ENCODE peak calls at places on chromosome 3, in four cellular contexts. One of them, this sample, is unnamed.

GRCh38 chr3:161508852-161509477 is 12.4 kb downstream of the OTOL1 start:
- DNase-seq in GM19239: no peak
- DNase-seq in stimulated activated naive B cell treated with anti-CD40 and anti-IgM and Interleukin-4, amounts not matched to agents 10 μg/mL and 1 μg/mL and 100 μg/mL, for 72 hours: no peak
- DNase-seq in frontal cortex: no peak
- DNase-seq in this sample: peak

GRCh38 chr3:163878396-163878795 is 1199.9 kb downstream of the SI start:
- DNase-seq in GM19239: no peak
- DNase-seq in stimulated activated naive B cell treated with anti-CD40 and anti-IgM and Interleukin-4, amounts not matched to agents 10 μg/mL and 1 μg/mL and 100 μg/mL, for 72 hours: no peak
- DNase-seq in frontal cortex: no peak
- DNase-seq in this sample: no peak

GRCh38 chr3:37338500-37338899 is 164.1 kb upstream of the LRRFIP2 start:
- DNase-seq in GM19239: no peak
- DNase-seq in stimulated activated naive B cell treated with anti-CD40 and anti-IgM and Interleukin-4, amounts not matched to agents 10 μg/mL and 1 μg/mL and 100 μg/mL, for 72 hours: no peak
- DNase-seq in frontal cortex: no peak
- DNase-seq in this sample: no peak

GRCh38 chr3:10505050-10505790 is at the start of gene ATP2B2:
- DNase-seq in GM19239: no peak
- DNase-seq in stimulated activated naive B cell treated with anti-CD40 and anti-IgM and Interleukin-4, amounts not matched to agents 10 μg/mL and 1 μg/mL and 100 μg/mL, for 72 hours: no peak
- DNase-seq in frontal cortex: peak
- DNase-seq in this sample: no peak

GRCh38 chr3:126472277-126473006 is 3.2 kb downstream of the ZXDC start:
- DNase-seq in GM19239: no peak
- DNase-seq in stimulated activated naive B cell treated with anti-CD40 and anti-IgM and Interleukin-4, amounts not matched to agents 10 μg/mL and 1 μg/mL and 100 μg/mL, for 72 hours: no peak
- DNase-seq in frontal cortex: peak
- DNase-seq in this sample: peak

GRCh38 chr3:30544811-30545210 is 61.6 kb upstream of the TGFBR2 start:
- DNase-seq in GM19239: no peak
- DNase-seq in stimulated activated naive B cell treated with anti-CD40 and anti-IgM and Interleukin-4, amounts not matched to agents 10 μg/mL and 1 μg/mL and 100 μg/mL, for 72 hours: no peak
- DNase-seq in frontal cortex: no peak
- DNase-seq in this sample: peak

GRCh38 chr3:29247088-29247745 is 33.7 kb upstream of the RBMS3 start:
- DNase-seq in GM19239: no peak
- DNase-seq in stimulated activated naive B cell treated with anti-CD40 and anti-IgM and Interleukin-4, amounts not matched to agents 10 μg/mL and 1 μg/mL and 100 μg/mL, for 72 hours: no peak
- DNase-seq in frontal cortex: no peak
- DNase-seq in this sample: no peak

GRCh38 chr3:42376397-42376798 is 34.0 kb downstream of the LYZL4 start:
- DNase-seq in GM19239: no peak
- DNase-seq in stimulated activated naive B cell treated with anti-CD40 and anti-IgM and Interleukin-4, amounts not matched to agents 10 μg/mL and 1 μg/mL and 100 μg/mL, for 72 hours: peak
- DNase-seq in frontal cortex: no peak
- DNase-seq in this sample: peak

GRCh38 chr3:141228385-141228784 is 3.2 kb upstream of the PXYLP1 start:
- DNase-seq in GM19239: no peak
- DNase-seq in stimulated activated naive B cell treated with anti-CD40 and anti-IgM and Interleukin-4, amounts not matched to agents 10 μg/mL and 1 μg/mL and 100 μg/mL, for 72 hours: no peak
- DNase-seq in frontal cortex: no peak
- DNase-seq in this sample: no peak

GRCh38 chr3:123586966-123587365 is 2.1 kb upstream of the HACD2 start:
- DNase-seq in GM19239: no peak
- DNase-seq in stimulated activated naive B cell treated with anti-CD40 and anti-IgM and Interleukin-4, amounts not matched to agents 10 μg/mL and 1 μg/mL and 100 μg/mL, for 72 hours: no peak
- DNase-seq in frontal cortex: no peak
- DNase-seq in this sample: no peak

GRCh38 chr3:13461169-13462124 is 18.7 kb upstream of the HDAC11 start:
- DNase-seq in GM19239: peak
- DNase-seq in stimulated activated naive B cell treated with anti-CD40 and anti-IgM and Interleukin-4, amounts not matched to agents 10 μg/mL and 1 μg/mL and 100 μg/mL, for 72 hours: peak
- DNase-seq in frontal cortex: no peak
- DNase-seq in this sample: no peak

GRCh38 chr3:52495096-52495495 is at the start of gene STAB1:
- DNase-seq in GM19239: no peak
- DNase-seq in stimulated activated naive B cell treated with anti-CD40 and anti-IgM and Interleukin-4, amounts not matched to agents 10 μg/mL and 1 μg/mL and 100 μg/mL, for 72 hours: no peak
- DNase-seq in frontal cortex: no peak
- DNase-seq in this sample: no peak

GRCh38 chr3:57029924-57030323 is 30.5 kb upstream of the SPATA12 start:
- DNase-seq in GM19239: no peak
- DNase-seq in stimulated activated naive B cell treated with anti-CD40 and anti-IgM and Interleukin-4, amounts not matched to agents 10 μg/mL and 1 μg/mL and 100 μg/mL, for 72 hours: no peak
- DNase-seq in frontal cortex: no peak
- DNase-seq in this sample: no peak

GRCh38 chr3:12990781-12991480 is 82.3 kb downstream of the IQSEC1 start:
- DNase-seq in GM19239: no peak
- DNase-seq in stimulated activated naive B cell treated with anti-CD40 and anti-IgM and Interleukin-4, amounts not matched to agents 10 μg/mL and 1 μg/mL and 100 μg/mL, for 72 hours: no peak
- DNase-seq in frontal cortex: no peak
- DNase-seq in this sample: peak

GRCh38 chr3:140370686-140371085 is 307.2 kb upstream of the TRIM42 start:
- DNase-seq in GM19239: no peak
- DNase-seq in stimulated activated naive B cell treated with anti-CD40 and anti-IgM and Interleukin-4, amounts not matched to agents 10 μg/mL and 1 μg/mL and 100 μg/mL, for 72 hours: no peak
- DNase-seq in frontal cortex: no peak
- DNase-seq in this sample: no peak

GRCh38 chr3:13200465-13200864 is 127.2 kb upstream of the IQSEC1 start:
- DNase-seq in GM19239: no peak
- DNase-seq in stimulated activated naive B cell treated with anti-CD40 and anti-IgM and Interleukin-4, amounts not matched to agents 10 μg/mL and 1 μg/mL and 100 μg/mL, for 72 hours: no peak
- DNase-seq in frontal cortex: no peak
- DNase-seq in this sample: no peak

GRCh38 chr3:178152988-178153387 is 383.2 kb upstream of the KCNMB2 start:
- DNase-seq in GM19239: no peak
- DNase-seq in stimulated activated naive B cell treated with anti-CD40 and anti-IgM and Interleukin-4, amounts not matched to agents 10 μg/mL and 1 μg/mL and 100 μg/mL, for 72 hours: no peak
- DNase-seq in frontal cortex: no peak
- DNase-seq in this sample: no peak

GRCh38 chr3:195877136-195877715 is 31.1 kb downstream of the TNK2 start:
- DNase-seq in GM19239: no peak
- DNase-seq in stimulated activated naive B cell treated with anti-CD40 and anti-IgM and Interleukin-4, amounts not matched to agents 10 μg/mL and 1 μg/mL and 100 μg/mL, for 72 hours: no peak
- DNase-seq in frontal cortex: no peak
- DNase-seq in this sample: no peak

GRCh38 chr3:32419766-32420137 is 28.1 kb downstream of the CMTM7 start:
- DNase-seq in GM19239: no peak
- DNase-seq in stimulated activated naive B cell treated with anti-CD40 and anti-IgM and Interleukin-4, amounts not matched to agents 10 μg/mL and 1 μg/mL and 100 μg/mL, for 72 hours: no peak
- DNase-seq in frontal cortex: no peak
- DNase-seq in this sample: no peak

GRCh38 chr3:57755368-57756021 is 614 bp upstream of the SLMAP start:
- DNase-seq in GM19239: peak
- DNase-seq in stimulated activated naive B cell treated with anti-CD40 and anti-IgM and Interleukin-4, amounts not matched to agents 10 μg/mL and 1 μg/mL and 100 μg/mL, for 72 hours: peak
- DNase-seq in frontal cortex: peak
- DNase-seq in this sample: no peak

GRCh38 chr3:112486811-112487505 is 12.3 kb downstream of the BTLA start:
- DNase-seq in GM19239: no peak
- DNase-seq in stimulated activated naive B cell treated with anti-CD40 and anti-IgM and Interleukin-4, amounts not matched to agents 10 μg/mL and 1 μg/mL and 100 μg/mL, for 72 hours: no peak
- DNase-seq in frontal cortex: no peak
- DNase-seq in this sample: no peak

GRCh38 chr3:86921981-86922680 is 68.8 kb downstream of the VGLL3 start:
- DNase-seq in GM19239: no peak
- DNase-seq in stimulated activated naive B cell treated with anti-CD40 and anti-IgM and Interleukin-4, amounts not matched to agents 10 μg/mL and 1 μg/mL and 100 μg/mL, for 72 hours: no peak
- DNase-seq in frontal cortex: no peak
- DNase-seq in this sample: no peak

GRCh38 chr3:112627419-112627818 is 13.5 kb downstream of the CCDC80 start:
- DNase-seq in GM19239: no peak
- DNase-seq in stimulated activated naive B cell treated with anti-CD40 and anti-IgM and Interleukin-4, amounts not matched to agents 10 μg/mL and 1 μg/mL and 100 μg/mL, for 72 hours: no peak
- DNase-seq in frontal cortex: no peak
- DNase-seq in this sample: no peak

GRCh38 chr3:27166888-27167287 is 202.3 kb downstream of the NEK10 start:
- DNase-seq in GM19239: no peak
- DNase-seq in stimulated activated naive B cell treated with anti-CD40 and anti-IgM and Interleukin-4, amounts not matched to agents 10 μg/mL and 1 μg/mL and 100 μg/mL, for 72 hours: no peak
- DNase-seq in frontal cortex: peak
- DNase-seq in this sample: peak

GRCh38 chr3:189398656-189399055 is 226.9 kb downstream of the TPRG1 start:
- DNase-seq in GM19239: no peak
- DNase-seq in stimulated activated naive B cell treated with anti-CD40 and anti-IgM and Interleukin-4, amounts not matched to agents 10 μg/mL and 1 μg/mL and 100 μg/mL, for 72 hours: no peak
- DNase-seq in frontal cortex: no peak
- DNase-seq in this sample: no peak

GRCh38 chr3:127428344-127429001 is 140.6 kb upstream of the PRR20G start:
- DNase-seq in GM19239: no peak
- DNase-seq in stimulated activated naive B cell treated with anti-CD40 and anti-IgM and Interleukin-4, amounts not matched to agents 10 μg/mL and 1 μg/mL and 100 μg/mL, for 72 hours: no peak
- DNase-seq in frontal cortex: no peak
- DNase-seq in this sample: no peak

GRCh38 chr3:13044496-13045244 is 28.6 kb downstream of the IQSEC1 start:
- DNase-seq in GM19239: no peak
- DNase-seq in stimulated activated naive B cell treated with anti-CD40 and anti-IgM and Interleukin-4, amounts not matched to agents 10 μg/mL and 1 μg/mL and 100 μg/mL, for 72 hours: no peak
- DNase-seq in frontal cortex: no peak
- DNase-seq in this sample: no peak

GRCh38 chr3:45611619-45612018 is 17.1 kb downstream of the LIMD1 start:
- DNase-seq in GM19239: no peak
- DNase-seq in stimulated activated naive B cell treated with anti-CD40 and anti-IgM and Interleukin-4, amounts not matched to agents 10 μg/mL and 1 μg/mL and 100 μg/mL, for 72 hours: no peak
- DNase-seq in frontal cortex: no peak
- DNase-seq in this sample: no peak

GRCh38 chr3:76456322-76456721 is 583.6 kb upstream of the ROBO2 start:
- DNase-seq in GM19239: no peak
- DNase-seq in stimulated activated naive B cell treated with anti-CD40 and anti-IgM and Interleukin-4, amounts not matched to agents 10 μg/mL and 1 μg/mL and 100 μg/mL, for 72 hours: no peak
- DNase-seq in frontal cortex: no peak
- DNase-seq in this sample: no peak

GRCh38 chr3:97111237-97111636 is 296.8 kb downstream of the EPHA6 start:
- DNase-seq in GM19239: no peak
- DNase-seq in stimulated activated naive B cell treated with anti-CD40 and anti-IgM and Interleukin-4, amounts not matched to agents 10 μg/mL and 1 μg/mL and 100 μg/mL, for 72 hours: no peak
- DNase-seq in frontal cortex: no peak
- DNase-seq in this sample: no peak